ENCODE peak calls at places on chromosomes 5 and 9, in six cellular contexts. H is mesothelial cell of epicardium; X is stimulated activated CD4-positive, alpha-beta T cell treated with anti-CD3 and anti-CD28 coated beads, Interleukin-2, amount 100 ng/mL, for 24 hours; S is adrenal gland; Z is HL-60; P is HuH-7. G is an unnamed sample.

GRCh38 chr5:168269950-168270349 is 21.5 kb upstream of the WWC1 start:
- DNase-seq in P (no peak), S (no peak), Z (no peak), H (no peak), X (no peak), G (no peak)

GRCh38 chr5:133527311-133527710 is 85.0 kb downstream of the FSTL4 start:
- DNase-seq in Z (no peak), H (no peak), X (no peak), P (no peak), S (no peak), G (no peak)

GRCh38 chr5:110075656-110076055 is 385.9 kb downstream of the MAN2A1 start:
- DNase-seq in X (no peak), P (no peak), Z (no peak), H (no peak), S (no peak), G (no peak)

GRCh38 chr9:5482194-5482593 is 28.1 kb upstream of the PDCD1LG2 start:
- DNase-seq in S (no peak), Z (no peak), P (no peak), H (no peak), X (no peak), G (no peak)

GRCh38 chr9:35002623-35003022 is 13.1 kb downstream of the DNAJB5 start:
- DNase-seq in X (no peak), S (peak; percentile 1), Z (no peak), P (no peak), H (no peak), G (no peak)

GRCh38 chr5:178221203-178221771 is 11.3 kb downstream of the PHYKPL start:
- DNase-seq in H (no peak), P (no peak), S (no peak), Z (peak; percentile 60), X (no peak), G (no peak)

GRCh38 chr5:59709346-59709821 is 184.1 kb downstream of the PDE4D start:
- DNase-seq in S (no peak), X (no peak), H (no peak), P (no peak), Z (no peak), G (no peak)

GRCh38 chr9:83355024-83355444 is 183.2 kb downstream of the FRMD3 start:
- DNase-seq in X (no peak), Z (no peak), S (no peak), P (peak; percentile 7), H (no peak), G (no peak)

GRCh38 chr5:126594077-126594476 is 942 bp downstream of the ALDH7A1 start:
- DNase-seq in X (no peak), P (no peak), Z (no peak), S (no peak), H (no peak), G (no peak)

GRCh38 chr9:88988796-88989641 is 2.2 kb upstream of the S1PR3 start:
- DNase-seq in H (no peak), Z (peak; percentile 72), P (no peak), S (no peak), X (peak; percentile 16), G (no peak)

GRCh38 chr9:86948153-86948929 is 1.0 kb upstream of the GAS1 start:
- DNase-seq in X (peak; percentile 75), Z (peak; percentile 68), P (peak; percentile 46), H (peak; percentile 44), S (peak; percentile 80), G (peak; percentile 89)

GRCh38 chr9:91948061-91948422 is 2.0 kb downstream of the ROR2 start:
- DNase-seq in Z (no peak), P (no peak), S (no peak), H (no peak), X (no peak), G (no peak)

GRCh38 chr5:128083811-128084227 is 253 bp downstream of the SLC12A2 start:
- DNase-seq in P (no peak), S (no peak), X (no peak), Z (no peak), H (no peak), G (no peak)

GRCh38 chr5:76953551-76954382 is 922 bp downstream of the CRHBP start:
- DNase-seq in Z (no peak), P (no peak), X (no peak), H (peak; percentile 21), S (peak; percentile 20), G (no peak)

GRCh38 chr9:70924380-70924779 is 197.0 kb downstream of the TRPM3 start:
- DNase-seq in Z (no peak), S (no peak), H (no peak), P (no peak), X (no peak), G (no peak)

GRCh38 chr5:150781706-150782614 is 3.4 kb downstream of the SMIM3 start:
- DNase-seq in Z (no peak), H (no peak), S (peak; percentile 53), P (no peak), X (no peak), G (peak; percentile 78)

GRCh38 chr9:37994639-37995347 is 74.2 kb downstream of the SHB start:
- DNase-seq in Z (peak; percentile 89), X (peak; percentile 30), H (no peak), S (peak; percentile 62), P (no peak), G (peak; percentile 91)

GRCh38 chr5:171367424-171368370 is 20.0 kb upstream of the NPM1 start:
- DNase-seq in X (no peak), Z (peak; percentile 60), P (no peak), S (no peak), H (no peak), G (no peak)

GRCh38 chr5:128154943-128155342 is 71.4 kb downstream of the SLC12A2 start:
- DNase-seq in X (no peak), H (no peak), P (no peak), S (no peak), Z (no peak), G (no peak)

GRCh38 chr9:125843646-125844045 is 96.5 kb downstream of the PBX3 start:
- DNase-seq in Z (no peak), H (no peak), X (no peak), P (no peak), S (no peak), G (no peak)

GRCh38 chr9:132046456-132046855 is 33.2 kb downstream of the MED27 start:
- DNase-seq in X (no peak), H (no peak), Z (no peak), P (no peak), S (no peak), G (no peak)

GRCh38 chr9:72132052-72132451 is 17.2 kb upstream of the GDA start:
- DNase-seq in S (no peak), X (no peak), H (no peak), Z (no peak), P (no peak), G (no peak)

GRCh38 chr9:117936185-117936758 is 232.1 kb downstream of the TLR4 start:
- DNase-seq in X (no peak), Z (no peak), S (no peak), H (no peak), P (no peak), G (no peak)

GRCh38 chr5:41815663-41816062 is 54.6 kb downstream of the OXCT1 start:
- DNase-seq in P (no peak), Z (no peak), S (no peak), X (no peak), H (no peak), G (no peak)

GRCh38 chr5:169731221-169731620 is 94.1 kb downstream of the DOCK2 start:
- DNase-seq in P (no peak), Z (no peak), H (no peak), X (no peak), S (no peak), G (no peak)

GRCh38 chr5:173909205-173909604 is 21.1 kb downstream of the CPEB4 start:
- DNase-seq in P (no peak), Z (no peak), X (no peak), H (no peak), S (no peak), G (no peak)

GRCh38 chr9:93681316-93682154 is 105.2 kb downstream of the PHF2 start:
- DNase-seq in P (no peak), S (peak; percentile 12), H (no peak), X (peak; percentile 13), Z (no peak), G (no peak)

GRCh38 chr5:1484416-1485319 is 39.1 kb downstream of the LPCAT1 start:
- DNase-seq in H (no peak), S (no peak), P (no peak), Z (no peak), X (no peak), G (no peak)

GRCh38 chr5:179342577-179342976 is 2.7 kb downstream of the ADAMTS2 start:
- DNase-seq in S (no peak), P (no peak), X (no peak), H (no peak), Z (no peak), G (no peak)

GRCh38 chr5:37638897-37639296 is 200.9 kb downstream of the GDNF start:
- DNase-seq in P (no peak), S (no peak), H (no peak), X (no peak), Z (no peak), G (no peak)

GRCh38 chr5:102755691-102756371 is 726 bp downstream of the PAM start:
- DNase-seq in P (peak; percentile 64), Z (peak; percentile 52), S (peak; percentile 81), H (no peak), X (peak; percentile 78), G (peak; percentile 82)

GRCh38 chr5:138653502-138653901 is 78.3 kb upstream of the HSPA9 start:
- DNase-seq in S (no peak), Z (peak; percentile 1), H (no peak), X (no peak), P (no peak), G (no peak)

GRCh38 chr9:132531187-132531586 is 51.2 kb upstream of the BARHL1 start:
- DNase-seq in P (no peak), S (no peak), X (no peak), Z (no peak), H (no peak), G (no peak)

GRCh38 chr9:91405343-91406077 is 18.1 kb downstream of the NFIL3 start:
- DNase-seq in H (no peak), X (no peak), Z (no peak), S (no peak), P (no peak), G (no peak)

GRCh38 chr5:76582252-76583162 is 40.7 kb downstream of the F2RL2 start:
- DNase-seq in X (no peak), S (no peak), Z (peak; percentile 1), H (no peak), P (no peak), G (no peak)

GRCh38 chr9:107999011-107999410 is 509.4 kb upstream of the KLF4 start:
- DNase-seq in X (no peak), H (no peak), S (no peak), P (no peak), Z (no peak), G (no peak)

GRCh38 chr9:37996050-37996811 is 72.8 kb downstream of the SHB start:
- DNase-seq in S (no peak), X (no peak), H (no peak), Z (no peak), P (no peak), G (no peak)

GRCh38 chr5:16548812-16549211 is 68.0 kb downstream of the RETREG1 start:
- DNase-seq in X (no peak), H (no peak), P (no peak), Z (no peak), S (no peak), G (no peak)

GRCh38 chr5:127801751-127802476 is 98.7 kb downstream of the CCDC192 start:
- DNase-seq in Z (no peak), P (peak; percentile 8), H (no peak), S (no peak), X (no peak), G (no peak)

G was measured in Right ventricle myocardium inferior.